ENCODE peak calls at places on chromosomes 5 and 9, in five cellular contexts. L, H, T, E and S are unnamed samples.

GRCh38 chr9:134291452-134291881 is 34.8 kb upstream of the RXRA start:
- DNase-seq in H (no peak), T (no peak), L (no peak), E (peak; percentile 15), S (no peak)

GRCh38 chr5:59069438-59070079 is 486.7 kb downstream of the RAB3C start:
- DNase-seq in E (no peak), L (peak; percentile 97), H (peak; percentile 92), T (no peak), S (no peak)

GRCh38 chr9:19488721-19489120 is 79.9 kb downstream of the ACER2 start:
- DNase-seq in H (no peak), E (no peak), T (no peak), L (no peak), S (no peak)

GRCh38 chr5:42887575-42887974 is 75.9 kb upstream of the SELENOP start:
- DNase-seq in T (no peak), H (no peak), E (no peak), L (no peak), S (no peak)

GRCh38 chr5:14171091-14171490 is 27.9 kb downstream of the TRIO start:
- DNase-seq in E (no peak), T (no peak), H (no peak), L (peak; percentile 87), S (no peak)

GRCh38 chr5:171801-172331 is 19.4 kb upstream of the LRRC14B start:
- DNase-seq in E (no peak), L (no peak), H (no peak), T (no peak), S (peak; percentile 90)

GRCh38 chr5:134427540-134428041 is 15.9 kb upstream of the CDKN2AIPNL start:
- DNase-seq in H (no peak), E (no peak), T (no peak), L (no peak), S (no peak)

GRCh38 chr9:17810728-17811634 is 232.1 kb downstream of the SH3GL2 start:
- DNase-seq in T (no peak), E (peak; percentile 26), H (peak; percentile 55), L (peak; percentile 56), S (no peak)

GRCh38 chr5:137564475-137564961 is 65.4 kb upstream of the SPOCK1 start:
- DNase-seq in L (peak; percentile 60), H (no peak), E (no peak), T (no peak), S (no peak)

GRCh38 chr9:18429065-18429464 is 44.9 kb upstream of the ADAMTSL1 start:
- DNase-seq in L (peak; percentile 66), T (no peak), H (no peak), E (no peak), S (no peak)

GRCh38 chr9:14779566-14780022 is 57.1 kb upstream of the CER1 start:
- DNase-seq in L (no peak), T (no peak), E (no peak), H (no peak), S (no peak)

GRCh38 chr9:28155067-28155466 is 581.8 kb upstream of the C9orf72 start:
- DNase-seq in H (peak; percentile 27), E (no peak), L (no peak), T (no peak), S (no peak)

GRCh38 chr9:18973348-18973747 is 59.7 kb downstream of the SAXO1 start:
- DNase-seq in L (no peak), T (no peak), H (no peak), E (no peak), S (no peak)

GRCh38 chr5:69341520-69342161 is 9.0 kb upstream of the CCDC125 start:
- DNase-seq in T (no peak), H (no peak), E (no peak), L (no peak), S (no peak)

GRCh38 chr9:5714501-5715401 is 85.8 kb downstream of the RIC1 start:
- DNase-seq in L (peak; percentile 21), H (peak; percentile 6), T (no peak), E (no peak), S (no peak)
- TF ChIP-seq CTCF in L (peak; percentile 20), H (peak; percentile 51), T (peak; percentile 22), E (no peak), S (peak; percentile 78)

GRCh38 chr9:130689937-130690700 is 3.5 kb upstream of the EXOSC2 start:
- DNase-seq in E (peak; percentile 53), T (no peak), H (peak; percentile 71), L (peak; percentile 98), S (no peak)

GRCh38 chr9:130694205-130694604 is 625 bp downstream of the EXOSC2 start:
- DNase-seq in L (no peak), H (no peak), E (no peak), T (no peak), S (no peak)

GRCh38 chr9:130693426-130694191 is at the start of gene EXOSC2:
- DNase-seq in T (peak; percentile 96), E (peak; percentile 98), H (peak; percentile 99), L (peak; percentile 99), S (peak; percentile 97)

GRCh38 chr9:130693101-130693425 is 517 bp upstream of the EXOSC2 start:
- DNase-seq in E (no peak), T (no peak), L (no peak), H (no peak), S (no peak)

DNA sequence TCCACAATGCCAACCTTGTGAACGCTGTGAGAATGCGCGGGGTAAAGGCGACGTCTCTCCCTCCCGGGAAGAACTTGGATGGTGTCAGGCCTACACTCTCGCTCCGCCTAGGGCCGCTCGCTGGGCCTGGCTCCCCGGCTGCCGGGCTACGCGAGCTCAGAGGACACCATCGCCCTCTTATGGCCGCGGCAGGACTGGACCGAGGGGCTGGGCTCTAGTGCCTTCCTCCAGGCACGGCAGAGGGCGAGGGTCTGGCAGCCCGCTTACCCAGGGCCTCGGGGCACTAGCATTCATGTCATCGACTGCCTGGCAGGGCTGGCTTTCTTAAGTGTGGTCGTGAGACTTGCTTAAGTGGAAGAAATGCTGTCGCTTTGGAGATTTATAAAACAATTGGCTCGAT is 1.2 kb upstream of the EXOSC2 start:
- DNase-seq in H (no peak), T (no peak), E (peak; percentile 40), L (no peak), S (no peak)
- TF ChIP-seq CTCF in H (peak; percentile 71), T (no peak), E (no peak), L (no peak), S (peak; percentile 56)

DNA sequence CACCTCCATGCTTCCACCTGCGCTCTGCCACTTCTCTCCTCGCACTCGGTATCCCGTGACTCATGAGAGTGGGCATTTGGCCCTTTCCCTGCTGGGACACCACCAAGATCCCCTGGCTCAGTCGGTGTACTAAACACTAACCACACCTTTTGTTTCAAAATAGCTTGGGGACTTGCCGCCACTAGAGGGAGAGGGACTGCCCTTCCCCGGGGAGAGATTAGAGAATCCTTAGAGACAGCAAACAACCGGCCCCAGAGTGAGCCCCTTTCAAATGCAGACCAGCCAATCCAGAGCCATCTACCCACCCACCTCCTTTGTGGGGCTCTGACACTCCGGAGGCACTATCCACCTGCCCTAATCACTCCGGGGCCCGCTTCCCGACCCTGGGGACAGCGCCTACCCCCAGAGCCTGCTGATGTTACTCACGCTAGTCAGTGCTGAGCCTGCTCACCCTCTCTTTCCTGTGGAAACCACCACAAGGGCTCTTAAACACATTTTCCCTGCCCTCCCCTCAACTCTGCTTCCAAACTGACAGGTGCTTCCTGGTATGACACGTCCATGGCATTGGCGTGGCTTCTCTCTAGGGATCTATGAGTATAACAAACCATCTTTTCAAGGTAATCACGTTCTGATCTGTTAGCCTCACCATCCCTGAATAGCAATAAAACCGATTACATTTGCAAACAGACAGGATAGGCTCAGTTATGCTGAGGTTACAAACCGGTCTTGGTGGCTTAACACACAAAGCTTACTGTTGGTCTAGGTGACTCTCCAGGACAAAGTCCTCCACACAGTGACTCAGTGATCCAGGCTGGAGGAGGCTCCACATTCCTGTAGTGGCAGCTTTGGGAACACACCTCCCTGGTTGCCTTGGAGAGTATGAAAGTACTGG is 180.1 kb upstream of the MVB12B start:
- DNase-seq in L (no peak), E (no peak), H (no peak), T (no peak), S (peak; percentile 79)
- TF ChIP-seq CTCF in L (peak; percentile 29), E (no peak), H (peak; percentile 69), T (no peak), S (peak; percentile 62)

GRCh38 chr5:123717139-123717538 is 205.2 kb downstream of the CSNK1G3 start:
- DNase-seq in T (no peak), H (peak; percentile 47), L (peak; percentile 85), E (no peak), S (no peak)
- TF ChIP-seq CTCF in T (no peak), H (no peak), L (no peak), E (no peak), S (no peak)

GRCh38 chr5:19314840-19315239 is 673.2 kb downstream of the CDH18 start:
- DNase-seq in E (no peak), H (no peak), T (no peak), L (no peak), S (no peak)
- TF ChIP-seq CTCF in E (no peak), H (peak; percentile 16), T (no peak), L (no peak), S (no peak)

GRCh38 chr9:108894225-108894997 is 32.3 kb downstream of the ACTL7A start:
- DNase-seq in E (no peak), L (no peak), T (no peak), H (no peak), S (no peak)

GRCh38 chr9:108885643-108886348 is 23.7 kb downstream of the ACTL7A start:
- DNase-seq in H (peak; percentile 75), L (peak; percentile 51), E (peak; percentile 48), T (no peak), S (no peak)

GRCh38 chr9:108884701-108885100 is 22.6 kb downstream of the ACTL7A start:
- DNase-seq in H (no peak), L (no peak), T (no peak), E (no peak), S (no peak)

DNA sequence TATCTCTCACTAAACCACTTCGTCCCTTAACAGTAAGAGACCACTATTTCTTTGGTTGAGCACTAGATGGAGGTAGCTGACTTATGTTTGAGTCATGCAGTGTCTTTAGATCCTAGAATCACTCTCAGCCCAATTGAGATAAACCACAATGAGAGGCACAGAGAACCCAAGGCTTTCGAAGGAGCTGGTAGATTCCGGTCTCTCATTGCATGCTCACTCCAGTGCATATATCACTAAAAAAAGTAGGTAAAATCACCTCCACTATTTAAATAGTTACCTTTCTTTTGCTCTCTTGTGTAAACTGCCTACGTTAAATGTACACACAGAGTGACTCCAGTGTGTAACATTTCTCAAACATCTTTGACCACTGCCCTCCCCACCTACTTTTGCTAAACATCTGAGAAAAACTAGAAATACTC is 27.6 kb downstream of the ACTL7A start:
- DNase-seq in T (no peak), H (peak; percentile 9), E (no peak), L (peak; percentile 37), S (no peak)
- TF ChIP-seq CTCF in T (no peak), H (peak; percentile 27), E (no peak), L (peak; percentile 42), S (peak; percentile 67)

GRCh38 chr5:67310740-67311139 is 114.1 kb upstream of the CD180 start:
- DNase-seq in L (no peak), E (no peak), T (no peak), H (no peak), S (no peak)

GRCh38 chr5:67315802-67316103 is 119.2 kb upstream of the CD180 start:
- DNase-seq in H (no peak), E (no peak), L (no peak), T (no peak), S (no peak)

GRCh38 chr5:67318746-67319145 is 122.1 kb upstream of the CD180 start:
- DNase-seq in L (no peak), H (no peak), T (no peak), E (no peak), S (no peak)

GRCh38 chr5:67311208-67311607 is 114.6 kb upstream of the CD180 start:
- DNase-seq in T (no peak), L (no peak), E (no peak), H (no peak), S (no peak)

GRCh38 chr5:67315082-67315801 is 118.6 kb upstream of the CD180 start:
- DNase-seq in T (no peak), E (no peak), L (peak; percentile 54), H (peak; percentile 53), S (no peak)
- TF ChIP-seq CTCF in T (no peak), E (no peak), L (no peak), H (no peak), S (peak; percentile 49)